ENCODE peak calls at places on chromosome 6, in six cellular contexts. R is mammary epithelial cell, W is SJCRH30, G is cardiac muscle cell, B is thoracic aorta, V is neural progenitor cell. A is an unnamed sample. For H3K4me1 and H3K27me3, the result is how much of the 10 kb centered on the place peaks cover.

GRCh38 chr6:53557005-53557715 is 12.3 kb upstream of the GCLC start:
- DNase-seq in R (no peak), W (no peak), V (no peak), G (no peak), B (no peak), A (no peak)

GRCh38 chr6:116381000-116381399 is 10.3 kb downstream of the DSE start:
- DNase-seq in R (peak), G (no peak), V (no peak), W (no peak), B (no peak), A (no peak)

GRCh38 chr6:127481628-127482027 is 22.4 kb upstream of the KIAA0408 start:
- DNase-seq in V (no peak), B (no peak), R (peak), W (no peak), G (no peak), A (no peak)

GRCh38 chr6:167161895-167162467 is 4.2 kb upstream of the GPR31 start:
- DNase-seq in G (no peak), B (no peak), R (peak), W (no peak), V (no peak), A (no peak)

GRCh38 chr6:131281471-131282270 is 146.4 kb downstream of the AKAP7 start:
- DNase-seq in V (peak), W (no peak), G (peak), B (no peak), R (no peak), A (no peak)

GRCh38 chr6:163811317-163811716 is 396.8 kb downstream of the QKI start:
- DNase-seq in R (no peak), V (no peak), B (no peak), W (no peak), G (no peak), A (no peak)

GRCh38 chr6:71478834-71479541 is 190.4 kb downstream of the OGFRL1 start:
- DNase-seq in G (no peak), V (peak), R (peak), B (no peak), W (peak), A (peak)

GRCh38 chr6:6004147-6004995 is 2.4 kb downstream of the NRN1 start:
- DNase-seq in V (peak), W (peak), G (no peak), R (peak), B (no peak), A (no peak)

GRCh38 chr6:88368071-88368787 is 202.1 kb upstream of the CNR1 start:
- DNase-seq in G (no peak), B (peak), V (no peak), R (peak), W (no peak), A (peak)

GRCh38 chr6:104789770-104790190 is 69.9 kb downstream of the HACE1 start:
- DNase-seq in G (peak), R (peak), B (no peak), V (no peak), W (peak), A (peak)

GRCh38 chr6:153092082-153093013 is 38.7 kb downstream of the RGS17 start:
- DNase-seq in W (peak), G (no peak), V (no peak), B (no peak), R (peak), A (peak)

GRCh38 chr6:6682225-6682624 is 93.7 kb downstream of the LY86 start:
- DNase-seq in R (no peak), G (no peak), B (no peak), W (no peak), V (no peak), A (no peak)

DNA sequence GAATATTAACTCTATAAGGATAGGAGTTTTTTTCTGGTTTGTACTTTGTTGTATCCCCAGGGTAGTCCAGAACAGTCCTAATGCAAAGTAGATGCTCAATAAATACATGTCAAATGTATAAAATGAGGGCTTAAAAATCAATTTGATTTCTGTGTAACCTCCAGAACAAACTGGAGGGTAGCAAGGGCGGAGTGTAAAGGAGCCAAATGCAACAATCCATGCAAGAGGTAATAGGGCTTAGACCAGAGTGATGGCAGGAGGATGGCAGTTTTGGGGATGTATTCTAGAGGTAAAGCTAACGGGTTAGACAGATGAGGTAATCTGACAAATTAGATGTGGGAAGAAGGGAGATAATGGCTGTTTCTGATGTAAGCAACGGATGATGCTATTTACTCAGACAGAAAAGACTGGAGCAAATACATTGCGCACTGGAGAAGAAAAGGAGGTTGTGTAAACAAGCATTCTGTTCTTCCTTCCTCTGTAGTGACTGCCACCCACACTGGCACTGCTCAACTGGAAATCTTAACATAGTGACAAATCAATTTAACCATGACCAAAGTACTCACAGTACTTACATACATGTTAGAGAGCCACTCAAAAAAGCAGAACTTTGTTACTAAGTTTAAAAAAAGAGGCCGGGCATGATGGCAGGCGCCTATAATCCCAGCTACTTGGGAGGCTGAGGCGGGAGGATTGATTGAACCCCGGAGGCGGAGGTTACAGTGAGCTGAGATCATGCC is 2.0 kb downstream of the ZNF318 start:
- DNase-seq in V (no peak), B (no peak), G (no peak), W (no peak), R (no peak), A (no peak)
- H3K4me3 ChIP-seq in V (no peak), B (peak), G (no peak), W (no peak), R (peak), A (peak)

DNA sequence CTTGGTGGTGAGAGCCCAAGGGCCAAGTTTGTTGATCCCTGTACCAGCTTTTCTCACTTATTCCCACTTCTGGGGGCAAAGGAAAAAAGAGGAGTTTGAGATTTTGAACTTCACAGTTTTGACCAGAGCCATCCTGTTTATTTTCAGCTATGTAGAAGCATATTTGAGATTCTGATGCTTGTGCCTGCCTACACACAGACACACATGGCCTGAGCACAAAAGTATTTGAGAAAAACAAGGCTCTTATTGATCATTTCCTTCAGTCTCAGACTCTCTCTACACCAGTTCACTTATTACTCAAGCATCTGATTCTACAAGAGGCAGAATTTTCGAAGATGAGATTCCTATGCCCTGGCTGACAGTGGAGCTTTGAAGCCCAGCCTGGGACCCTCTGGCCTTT is 100.7 kb downstream of the TCP11 start:
- DNase-seq in B (no peak), G (no peak), R (no peak), W (no peak), V (no peak), A (no peak)
- H3K4me1 ChIP-seq in B (half or more), G (under half), R (under half), W (under half), V (half or more), A (under half)

GRCh38 chr6:160489091-160489490 is 140.9 kb downstream of the SLC22A3 start:
- DNase-seq in R (no peak), B (no peak), W (no peak), V (no peak), G (no peak), A (no peak)
- H3K27me3 ChIP-seq in R (under half), B (under half), W (under half), V (under half), G (under half), A (under half)

DNA sequence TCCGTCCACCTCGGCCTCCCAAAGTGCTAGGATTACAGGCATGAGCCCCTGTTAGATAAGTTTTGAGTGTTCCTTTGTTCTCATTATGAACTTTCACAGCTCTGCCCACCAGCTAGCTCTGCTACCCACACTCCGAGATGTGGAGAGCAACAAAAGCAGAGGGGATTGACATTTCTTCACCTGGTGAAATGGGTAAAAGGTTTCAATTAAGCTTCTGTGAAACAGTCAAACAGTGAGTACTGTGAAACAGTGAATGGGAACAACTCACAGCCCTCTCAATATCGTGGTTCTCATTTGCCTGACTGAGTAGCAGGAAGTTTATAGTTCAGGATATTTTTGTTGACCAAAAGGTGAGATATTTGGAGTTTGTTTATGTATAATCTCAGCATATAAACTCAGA is 412.8 kb downstream of the CD83 start:
- DNase-seq in W (no peak), B (no peak), G (no peak), V (no peak), R (no peak), A (no peak)
- H3K4me3 ChIP-seq in W (no peak), B (no peak), G (no peak), V (no peak), R (no peak), A (no peak)

GRCh38 chr6:144756469-144756868 is 471.3 kb downstream of the UTRN start:
- DNase-seq in G (no peak), B (no peak), W (no peak), R (no peak), V (no peak), A (no peak)
- H3K4me1 ChIP-seq in G (under half), B (under half), W (under half), R (under half), V (under half), A (under half)

GRCh38 chr6:385614-386013 is 5.9 kb upstream of the IRF4 start:
- DNase-seq in W (no peak), R (no peak), V (no peak), B (no peak), G (no peak), A (no peak)
- H3K27me3 ChIP-seq in W (under half), R (under half), V (under half), B (under half), G (half or more), A (under half)

DNA sequence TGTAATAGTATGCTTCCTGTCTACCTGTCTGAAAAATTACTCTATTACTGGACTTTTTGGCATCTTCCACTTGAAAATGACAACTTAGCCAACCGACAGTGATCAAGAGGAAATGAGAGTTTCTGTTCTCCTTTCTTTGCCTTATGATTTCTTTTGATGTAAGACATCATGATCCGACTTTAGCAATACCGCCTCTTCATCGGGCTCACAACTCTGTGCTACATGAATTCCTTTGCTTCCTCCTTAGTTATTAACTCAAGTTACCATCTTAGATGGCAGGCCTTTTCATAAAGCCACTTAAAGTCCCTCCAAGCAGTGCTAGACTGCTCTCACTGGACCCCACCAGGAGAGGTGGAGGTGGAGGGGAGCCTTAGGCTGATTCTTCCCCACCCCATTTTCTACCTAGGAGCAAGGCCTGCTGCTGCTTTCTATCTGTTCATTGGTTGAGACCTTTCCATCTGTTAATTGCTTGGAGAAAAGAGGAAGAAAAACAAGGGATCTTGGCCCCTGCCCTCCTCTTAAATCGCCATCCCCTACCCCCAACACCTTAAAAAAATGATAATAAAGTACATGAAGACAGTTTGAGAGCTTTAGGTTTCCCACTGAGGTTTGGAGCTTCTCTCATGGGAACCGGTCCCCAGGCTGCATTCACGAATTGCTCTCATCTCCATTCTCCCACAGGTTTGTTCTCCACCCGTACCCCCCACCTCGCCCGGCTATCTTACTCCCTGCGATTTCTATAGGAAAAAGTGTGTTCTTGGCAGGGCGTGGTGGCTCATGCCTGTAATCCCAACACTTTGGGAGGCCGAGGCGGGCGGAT is 21.6 kb upstream of the MCM3 start:
- DNase-seq in R (no peak), G (no peak), V (no peak), W (no peak), B (no peak), A (no peak)
- H3K4me3 ChIP-seq in R (no peak), G (no peak), V (no peak), W (no peak), B (no peak), A (no peak)